ENCODE peak calls at places on chromosomes 3 and 15, in ten cellular contexts. T, I, O, V, R, M, B, C, D and S are unnamed samples.

GRCh38 chr3:43729707-43730399 is 39.1 kb downstream of the ABHD5 start:
- DNase-seq in T (no peak), I (no peak), O (no peak), V (no peak), R (no peak), M (no peak), B (no peak), C (no peak), D (peak; percentile 69), S (no peak)

GRCh38 chr3:69987833-69988232 is 11.7 kb upstream of the SAMMSON start:
- DNase-seq in T (no peak), I (no peak), O (no peak), V (no peak), R (no peak), M (no peak), B (no peak), C (no peak), D (no peak), S (no peak)

GRCh38 chr15:68186671-68187397 is 18.3 kb downstream of the CALML4 start:
- DNase-seq in T (no peak), I (peak; percentile 80), O (no peak), V (peak; percentile 78), R (no peak), M (no peak), B (no peak), C (no peak), D (no peak), S (peak; percentile 59)

GRCh38 chr3:166879661-166880060 is 500.4 kb downstream of the ZBBX start:
- DNase-seq in T (no peak), I (no peak), O (no peak), V (no peak), R (no peak), M (no peak), B (no peak), C (no peak), D (no peak), S (no peak)

GRCh38 chr15:66800584-66801235 is 98.7 kb downstream of the SMAD6 start:
- DNase-seq in T (peak; percentile 14), I (no peak), O (no peak), V (no peak), R (no peak), M (no peak), B (no peak), C (no peak), D (no peak), S (no peak)

GRCh38 chr15:100170280-100170654 is 171.5 kb downstream of the ADAMTS17 start:
- DNase-seq in T (no peak), I (no peak), O (no peak), V (no peak), R (no peak), M (no peak), B (no peak), C (no peak), D (no peak), S (no peak)

GRCh38 chr3:43215684-43216336 is 70.5 kb upstream of the SNRK start:
- DNase-seq in T (no peak), I (no peak), O (no peak), V (no peak), R (no peak), M (no peak), B (no peak), C (peak; percentile 33), D (no peak), S (no peak)

GRCh38 chr15:41207687-41208448 is 22.7 kb downstream of the EXD1 start:
- DNase-seq in T (no peak), I (peak; percentile 11), O (no peak), V (no peak), R (no peak), M (no peak), B (no peak), C (no peak), D (no peak), S (peak; percentile 23)

GRCh38 chr3:160179906-160180305 is 45.3 kb upstream of the C3orf80 start:
- DNase-seq in T (no peak), I (no peak), O (no peak), V (no peak), R (no peak), M (no peak), B (no peak), C (no peak), D (no peak), S (no peak)

GRCh38 chr3:160176923-160177322 is 48.3 kb upstream of the C3orf80 start:
- DNase-seq in T (no peak), I (no peak), O (no peak), V (no peak), R (no peak), M (no peak), B (no peak), C (no peak), D (no peak), S (no peak)

GRCh38 chr3:160169139-160169830 is 55.9 kb upstream of the C3orf80 start:
- DNase-seq in T (no peak), I (peak; percentile 90), O (no peak), V (peak; percentile 63), R (no peak), M (no peak), B (no peak), C (no peak), D (no peak), S (peak; percentile 92)

GRCh38 chr3:160170409-160171370 is 54.5 kb upstream of the C3orf80 start:
- DNase-seq in T (no peak), I (no peak), O (no peak), V (no peak), R (no peak), M (no peak), B (no peak), C (no peak), D (no peak), S (no peak)

GRCh38 chr3:160174621-160175020 is 50.6 kb upstream of the C3orf80 start:
- DNase-seq in T (no peak), I (no peak), O (no peak), V (no peak), R (no peak), M (no peak), B (no peak), C (no peak), D (no peak), S (no peak)
- TF ChIP-seq CTCF in T (no peak), I (no peak), O (no peak), V (no peak), R (no peak), M (no peak), B (no peak), C (no peak), D (no peak), S (no peak)

DNA sequence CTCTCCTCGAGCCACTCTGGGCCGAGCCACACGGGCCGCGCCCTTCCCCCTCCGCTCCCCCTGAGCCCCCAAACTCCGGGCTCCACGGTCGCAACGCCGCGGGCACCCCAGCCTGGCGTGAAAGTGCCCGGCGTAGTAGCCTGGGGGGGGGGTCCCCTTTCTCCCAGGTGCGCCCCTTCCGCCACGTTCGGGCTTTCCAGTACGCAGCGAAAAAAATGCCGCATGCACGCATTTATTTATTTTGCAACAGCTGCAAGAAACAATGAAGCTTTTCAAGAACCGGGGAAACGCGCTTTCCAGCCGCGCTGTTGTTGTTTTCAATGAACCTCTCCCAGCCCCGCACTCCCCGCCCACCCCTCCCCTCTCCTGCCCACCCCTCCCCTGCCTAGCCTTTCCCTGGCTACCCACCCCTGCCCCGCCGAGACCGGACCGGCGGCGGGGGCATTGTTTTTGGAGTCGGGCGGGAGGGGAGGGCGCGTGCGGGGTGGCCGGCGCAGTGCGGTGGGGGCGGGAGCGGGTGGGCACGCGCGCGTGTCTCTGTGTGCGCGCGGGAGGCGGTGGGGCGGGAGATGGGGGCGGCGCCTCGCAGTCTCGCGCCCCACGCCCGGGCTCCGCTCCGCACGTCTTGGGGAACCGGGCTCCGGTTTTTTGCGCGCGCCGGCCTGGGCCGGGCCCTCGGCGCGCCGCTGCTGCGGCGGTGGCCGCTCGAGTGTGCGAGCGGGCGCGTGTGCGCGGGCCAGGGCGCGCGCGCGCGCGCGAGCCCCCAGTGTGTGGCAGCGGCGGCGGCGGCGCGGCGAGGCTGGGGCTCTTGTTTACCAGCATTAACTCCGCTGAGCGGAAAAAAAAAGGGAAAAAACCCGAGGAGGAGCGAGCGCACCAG is at the start of gene IGF1R:
- DNase-seq in T (peak; percentile 87), I (peak; percentile 90), O (peak; percentile 69), V (peak; percentile 93), R (peak; percentile 65), M (peak; percentile 86), B (peak; percentile 93), C (peak; percentile 96), D (peak; percentile 85), S (peak; percentile 93)
- TF ChIP-seq CTCF in T (peak; percentile 35), I (no peak), O (peak; percentile 5), V (no peak), R (no peak), M (peak; percentile 4), B (no peak), C (no peak), D (no peak), S (no peak)

DNA sequence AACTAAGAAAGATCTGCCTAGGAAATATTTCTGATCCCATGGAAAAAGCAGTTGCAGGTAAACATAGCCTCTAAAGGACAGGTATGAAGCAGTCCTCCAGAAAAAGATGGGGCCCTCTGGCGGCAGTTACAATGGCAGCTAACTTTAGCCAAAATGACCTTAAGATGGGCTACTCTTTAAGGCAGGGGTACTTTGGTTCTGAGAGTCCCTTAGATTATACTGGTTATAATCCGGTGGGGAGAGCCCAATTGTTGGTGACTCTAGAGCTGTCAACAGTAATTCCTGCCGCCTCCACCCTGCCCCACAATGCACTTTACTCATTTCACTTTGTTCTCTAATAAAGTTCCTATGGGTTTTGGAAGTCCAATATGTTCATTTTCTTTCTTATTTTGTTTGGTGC is 412.8 kb upstream of the WNT5A start:
- DNase-seq in T (no peak), I (no peak), O (peak; percentile 56), V (no peak), R (no peak), M (no peak), B (no peak), C (peak; percentile 28), D (no peak), S (no peak)
- TF ChIP-seq CTCF in T (peak; percentile 59), I (peak; percentile 40), O (no peak), V (peak; percentile 6), R (no peak), M (peak; percentile 37), B (no peak), C (no peak), D (no peak), S (peak; percentile 23)

GRCh38 chr3:114376091-114376490 is 82.3 kb downstream of the TIGIT start:
- DNase-seq in T (no peak), I (no peak), O (no peak), V (peak; percentile 62), R (no peak), M (no peak), B (no peak), C (no peak), D (no peak), S (peak; percentile 82)

GRCh38 chr3:114374433-114374832 is 80.6 kb downstream of the TIGIT start:
- DNase-seq in T (no peak), I (no peak), O (no peak), V (no peak), R (no peak), M (no peak), B (no peak), C (no peak), D (no peak), S (no peak)

GRCh38 chr3:114365909-114366308 is 72.1 kb downstream of the TIGIT start:
- DNase-seq in T (no peak), I (peak; percentile 17), O (no peak), V (no peak), R (no peak), M (no peak), B (no peak), C (no peak), D (no peak), S (no peak)

GRCh38 chr3:114365268-114365667 is 71.4 kb downstream of the TIGIT start:
- DNase-seq in T (no peak), I (no peak), O (no peak), V (peak; percentile 39), R (no peak), M (no peak), B (no peak), C (no peak), D (no peak), S (peak; percentile 33)

DNA sequence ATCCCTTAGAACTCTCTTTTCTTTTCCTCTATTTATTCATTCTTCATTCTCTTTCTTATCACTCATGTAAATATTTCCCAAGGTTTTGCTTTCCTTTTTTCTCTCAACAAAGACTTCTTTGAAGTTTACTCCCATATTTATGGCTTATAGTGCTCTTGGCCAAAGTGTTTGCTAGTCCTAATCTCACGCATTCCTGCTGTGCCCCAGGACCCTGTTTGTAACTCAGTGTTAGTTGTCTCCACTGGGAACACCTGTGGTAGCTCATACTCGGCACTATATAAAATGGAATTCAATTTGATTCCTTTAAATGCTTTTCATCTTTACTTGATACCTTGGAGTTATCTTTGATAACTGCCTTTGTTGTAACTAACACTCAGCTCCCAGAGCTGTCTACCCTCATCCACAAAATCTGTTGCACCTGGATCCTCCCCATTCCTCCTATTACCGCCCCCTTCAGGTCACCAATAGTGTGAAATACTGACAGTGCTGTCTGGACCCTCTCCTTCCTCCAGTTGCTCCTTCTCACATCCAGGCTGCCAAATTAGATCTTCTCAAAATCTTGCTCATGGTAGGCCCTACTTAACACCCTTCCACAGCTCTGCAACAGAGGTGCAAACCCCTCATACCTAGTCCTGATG is 76.8 kb downstream of the TIGIT start:
- DNase-seq in T (no peak), I (no peak), O (peak; percentile 44), V (no peak), R (no peak), M (no peak), B (no peak), C (no peak), D (no peak), S (no peak)
- TF ChIP-seq CTCF in T (no peak), I (peak; percentile 8), O (peak; percentile 62), V (peak; percentile 13), R (no peak), M (no peak), B (no peak), C (no peak), D (no peak), S (peak; percentile 27)